ENCODE peak calls at places on chromosome 21, in seven cellular contexts. R, W, S, G, E, Z and C are unnamed samples.

GRCh38 chr21:14114251-14114650 is 96.5 kb downstream of the LIPI start:
- DNase-seq in R (no peak), W (no peak), S (peak; percentile 75), G (no peak), E (peak; percentile 11), Z (no peak), C (peak; percentile 80)

GRCh38 chr21:37364722-37365121 is 1.9 kb upstream of the DYRK1A start:
- DNase-seq in R (no peak), W (no peak), S (no peak), G (no peak), E (no peak), Z (no peak), C (no peak)

GRCh38 chr21:21385404-21385803 is 387.2 kb downstream of the NCAM2 start:
- DNase-seq in R (no peak), W (no peak), S (no peak), G (no peak), E (no peak), Z (no peak), C (no peak)

GRCh38 chr21:18244721-18245486 is at the start of gene CHODL:
- DNase-seq in R (no peak), W (peak; percentile 24), S (peak; percentile 41), G (peak; percentile 26), E (no peak), Z (no peak), C (peak; percentile 8)

GRCh38 chr21:37145635-37146111 is 72.6 kb downstream of the TTC3 start:
- DNase-seq in R (peak; percentile 76), W (no peak), S (no peak), G (no peak), E (no peak), Z (no peak), C (peak; percentile 90)

GRCh38 chr21:35368326-35368725 is 319.2 kb upstream of the RUNX1 start:
- DNase-seq in R (no peak), W (no peak), S (no peak), G (no peak), E (no peak), Z (no peak), C (no peak)

GRCh38 chr21:30083120-30083945 is 83.3 kb downstream of the CLDN17 start:
- DNase-seq in R (no peak), W (no peak), S (peak; percentile 77), G (no peak), E (no peak), Z (no peak), C (peak; percentile 82)

GRCh38 chr21:29309703-29310102 is 11.0 kb downstream of the BACH1 start:
- DNase-seq in R (no peak), W (no peak), S (no peak), G (no peak), E (no peak), Z (no peak), C (no peak)

GRCh38 chr21:26850116-26850643 is 5.0 kb upstream of the ADAMTS1 start:
- DNase-seq in R (peak; percentile 59), W (peak; percentile 36), S (no peak), G (peak; percentile 72), E (no peak), Z (no peak), C (peak; percentile 61)

GRCh38 chr21:26112127-26112742 is 58.3 kb downstream of the APP start:
- DNase-seq in R (no peak), W (no peak), S (no peak), G (no peak), E (no peak), Z (no peak), C (no peak)

GRCh38 chr21:29232601-29233541 is 65.9 kb upstream of the BACH1 start:
- DNase-seq in R (peak; percentile 55), W (no peak), S (no peak), G (peak; percentile 61), E (peak; percentile 71), Z (no peak), C (peak; percentile 51)

GRCh38 chr21:27423906-27424595 is 457.2 kb upstream of the ADAMTS5 start:
- DNase-seq in R (peak; percentile 69), W (no peak), S (peak; percentile 55), G (peak; percentile 37), E (peak; percentile 92), Z (peak; percentile 73), C (peak; percentile 96)

GRCh38 chr21:28771790-28772501 is 220.7 kb downstream of the LTN1 start:
- DNase-seq in R (peak; percentile 91), W (no peak), S (no peak), G (peak; percentile 85), E (no peak), Z (no peak), C (no peak)

GRCh38 chr21:38352536-38353219 is 95.9 kb downstream of the KCNJ15 start:
- DNase-seq in R (peak; percentile 76), W (peak; percentile 48), S (peak; percentile 66), G (peak; percentile 71), E (peak; percentile 61), Z (no peak), C (peak; percentile 83)

GRCh38 chr21:36854391-36854790 is 112.1 kb downstream of the HLCS start:
- DNase-seq in R (peak; percentile 34), W (peak; percentile 62), S (peak; percentile 66), G (peak; percentile 63), E (peak; percentile 9), Z (peak; percentile 29), C (peak; percentile 80)

GRCh38 chr21:44878053-44878982 is 4.8 kb upstream of the PTTG1IP start:
- DNase-seq in R (peak; percentile 37), W (no peak), S (no peak), G (peak; percentile 37), E (peak; percentile 54), Z (no peak), C (no peak)
- H2BK5ac ChIP-seq in R (no peak overlapping the region), W (no peak overlapping the region), S (no peak overlapping the region), G (no peak overlapping the region), E (no peak overlapping the region), Z (no peak overlapping the region), C (no peak overlapping the region)

DNA sequence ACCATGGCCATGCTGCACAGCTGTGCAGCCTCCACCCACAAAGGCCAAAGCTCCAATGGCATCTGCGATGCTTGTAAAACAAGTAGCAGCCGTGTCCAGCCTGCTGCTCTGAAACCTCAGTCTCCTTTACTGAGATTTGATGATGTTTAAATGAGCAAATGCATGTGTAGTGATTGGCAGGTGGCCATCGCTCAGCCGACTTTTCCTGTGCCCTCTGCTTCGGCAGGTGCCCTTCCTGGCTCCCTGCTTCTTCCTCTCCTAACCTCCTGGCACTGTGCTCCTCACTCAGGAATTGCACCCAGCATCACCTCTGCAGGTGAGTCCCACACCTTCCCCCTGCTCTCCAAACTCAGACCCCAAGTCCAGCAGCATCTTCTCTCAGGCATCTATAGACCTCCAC is 68.5 kb downstream of the ADARB1 start:
- DNase-seq in R (no peak), W (no peak), S (no peak), G (no peak), E (no peak), Z (no peak), C (no peak)
- H2BK5ac ChIP-seq in R (no peak overlapping the region), W (no peak overlapping the region), S (no peak overlapping the region), G (no peak overlapping the region), E (no peak overlapping the region), Z (no peak overlapping the region), C (no peak overlapping the region)

GRCh38 chr21:46552274-46552673 is 52.6 kb downstream of the S100B start:
- DNase-seq in R (no peak), W (no peak), S (no peak), G (no peak), E (no peak), Z (no peak), C (no peak)
- H2BK5ac ChIP-seq in R (no peak overlapping the region), W (no peak overlapping the region), S (no peak overlapping the region), G (no peak overlapping the region), E (no peak overlapping the region), Z (no peak overlapping the region), C (no peak overlapping the region)

GRCh38 chr21:43597052-43597451 is 62.2 kb downstream of the HSF2BP start:
- DNase-seq in R (peak; percentile 88), W (no peak), S (no peak), G (peak; percentile 83), E (peak; percentile 56), Z (no peak), C (peak; percentile 36)

GRCh38 chr21:43596616-43597015 is 62.7 kb downstream of the HSF2BP start:
- DNase-seq in R (no peak), W (no peak), S (no peak), G (no peak), E (no peak), Z (no peak), C (no peak)

GRCh38 chr21:43598416-43599120 is 60.7 kb downstream of the HSF2BP start:
- DNase-seq in R (peak; percentile 87), W (no peak), S (no peak), G (peak; percentile 87), E (peak; percentile 69), Z (no peak), C (peak; percentile 29)

GRCh38 chr21:43599728-43600127 is 59.6 kb downstream of the HSF2BP start:
- DNase-seq in R (no peak), W (no peak), S (no peak), G (no peak), E (no peak), Z (no peak), C (no peak)

GRCh38 chr21:43597845-43598244 is 61.4 kb downstream of the HSF2BP start:
- DNase-seq in R (no peak), W (no peak), S (no peak), G (no peak), E (no peak), Z (no peak), C (no peak)
- H2BK5ac ChIP-seq in R (no peak overlapping the region), W (no peak overlapping the region), S (no peak overlapping the region), G (peak overlapping the region; percentile 14), E (peak overlapping the region; percentile 87), Z (no peak overlapping the region), C (no peak overlapping the region)

DNA sequence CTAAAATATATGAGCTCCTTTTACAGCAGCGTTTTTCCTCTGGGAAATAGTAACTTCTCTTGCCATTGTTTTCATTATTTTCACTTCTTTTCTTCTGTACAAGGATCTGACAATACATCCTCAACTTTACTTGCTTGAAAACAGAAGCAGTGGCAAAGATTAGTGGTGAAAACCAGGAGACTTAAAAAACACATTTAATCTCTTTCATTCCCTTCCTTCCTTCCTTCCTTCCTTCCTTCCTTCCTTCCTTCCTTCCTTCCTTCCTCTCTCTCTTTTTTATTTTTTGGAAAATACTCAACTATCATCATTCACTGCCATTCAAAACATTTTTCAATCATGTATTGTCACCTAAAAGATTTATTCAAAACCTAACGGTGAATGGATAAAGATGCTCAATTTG is 1411.4 kb downstream of the NCAM2 start:
- DNase-seq in R (no peak), W (no peak), S (no peak), G (no peak), E (no peak), Z (no peak), C (no peak)
- H2BK5ac ChIP-seq in R (no peak overlapping the region), W (no peak overlapping the region), S (no peak overlapping the region), G (no peak overlapping the region), E (no peak overlapping the region), Z (no peak overlapping the region), C (no peak overlapping the region)

GRCh38 chr21:42061195-42061865 is 9.8 kb upstream of the UMODL1 start:
- DNase-seq in R (no peak), W (no peak), S (no peak), G (no peak), E (no peak), Z (no peak), C (no peak)
- H2BK5ac ChIP-seq in R (no peak overlapping the region), W (no peak overlapping the region), S (no peak overlapping the region), G (no peak overlapping the region), E (no peak overlapping the region), Z (no peak overlapping the region), C (no peak overlapping the region)

DNA sequence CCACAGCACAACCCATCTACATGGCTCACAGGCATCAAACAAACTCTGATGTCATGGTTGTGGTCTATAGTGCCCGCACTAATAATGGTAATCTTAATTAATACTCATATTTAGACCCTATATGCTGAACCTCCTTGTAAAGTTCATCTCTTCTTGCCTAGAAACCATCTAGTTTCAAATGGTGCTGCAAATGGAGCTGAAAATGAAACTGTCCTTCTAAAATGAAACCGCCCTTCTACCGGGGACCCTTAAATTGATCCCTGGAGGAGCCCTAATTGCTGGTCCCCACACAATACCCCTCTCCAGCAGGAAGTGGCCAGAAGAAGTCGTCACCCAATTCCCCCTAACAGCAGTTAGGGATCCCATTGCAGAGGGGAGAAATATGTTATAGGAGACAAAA is 612.6 kb downstream of the MRPL39 start:
- DNase-seq in R (no peak), W (no peak), S (no peak), G (no peak), E (no peak), Z (no peak), C (no peak)
- H2BK5ac ChIP-seq in R (no peak overlapping the region), W (no peak overlapping the region), S (no peak overlapping the region), G (no peak overlapping the region), E (no peak overlapping the region), Z (no peak overlapping the region), C (no peak overlapping the region)